ENCODE peak calls at places on chromosomes 6 and 20, in seven cellular contexts. I is tibial artery, L is astrocyte of the spinal cord, E is prostate gland, J is lung, Q is A549, S is psoas muscle. P is an unnamed sample.

GRCh38 chr20:1566701-1567100 is 9.2 kb upstream of the SIRPD start:
- DNase-seq in E (no peak), Q (no peak), L (no peak), I (no peak), S (no peak), J (no peak), P (no peak)

GRCh38 chr6:158369241-158369640 is 57.0 kb downstream of the TULP4 start:
- DNase-seq in I (no peak), L (no peak), S (no peak), J (no peak), E (no peak), Q (no peak), P (no peak)

GRCh38 chr6:34384305-34385153 is 7.9 kb downstream of the NUDT3 start:
- DNase-seq in E (no peak), Q (no peak), J (no peak), I (no peak), S (no peak), L (no peak), P (no peak)

GRCh38 chr6:92008757-92009502 is 1410.4 kb downstream of the EPHA7 start:
- DNase-seq in J (no peak), L (no peak), Q (no peak), I (no peak), S (no peak), E (no peak), P (no peak)

GRCh38 chr6:150033197-150033771 is 8.0 kb upstream of the RAET1L start:
- DNase-seq in L (no peak), S (no peak), Q (no peak), E (no peak), J (no peak), I (no peak), P (no peak)

GRCh38 chr20:61391185-61391584 is 139.1 kb downstream of the CDH4 start:
- DNase-seq in S (no peak), I (no peak), L (no peak), Q (no peak), E (no peak), J (no peak), P (no peak)

GRCh38 chr20:62578294-62578897 is 63.9 kb upstream of the SLCO4A1 start:
- DNase-seq in L (no peak), S (no peak), Q (peak), E (no peak), I (no peak), J (no peak), P (no peak)

GRCh38 chr20:1061484-1062221 is 56.7 kb upstream of the PSMF1 start:
- DNase-seq in L (no peak), S (no peak), E (no peak), Q (no peak), I (no peak), J (no peak), P (no peak)

GRCh38 chr20:42531675-42531985 is 658.1 kb downstream of the PTPRT start:
- DNase-seq in S (no peak), L (no peak), E (no peak), J (no peak), I (peak), Q (no peak), P (no peak)

GRCh38 chr6:46815130-46815529 is 21.9 kb downstream of the MEP1A start:
- DNase-seq in J (no peak), Q (no peak), E (no peak), S (no peak), L (no peak), I (no peak), P (no peak)

GRCh38 chr6:14709900-14710299 is 536.0 kb upstream of the JARID2 start:
- DNase-seq in L (no peak), J (no peak), Q (no peak), E (no peak), S (no peak), I (no peak), P (no peak)

GRCh38 chr6:37783831-37784584 is 35.5 kb upstream of the ZFAND3 start:
- DNase-seq in L (peak), Q (no peak), J (no peak), S (peak), E (peak), I (peak), P (peak)

GRCh38 chr20:25071722-25072121 is 10.2 kb downstream of the VSX1 start:
- DNase-seq in I (no peak), S (no peak), E (no peak), L (no peak), J (no peak), Q (no peak), P (no peak)

GRCh38 chr20:52193886-52194545 is 2.4 kb upstream of the ZFP64 start:
- DNase-seq in E (peak), L (no peak), Q (no peak), I (no peak), S (no peak), J (no peak), P (no peak)

GRCh38 chr6:53250761-53251672 is 97.7 kb downstream of the ELOVL5 start:
- DNase-seq in L (peak), I (no peak), J (no peak), Q (no peak), S (no peak), E (no peak), P (no peak)

GRCh38 chr6:33621396-33622388 is 570 bp downstream of the ITPR3 start:
- DNase-seq in E (peak), I (no peak), Q (no peak), J (peak), L (no peak), S (peak), P (peak)

GRCh38 chr6:1509241-1509640 is 100.5 kb upstream of the FOXC1 start:
- DNase-seq in Q (no peak), S (no peak), J (no peak), L (no peak), E (no peak), I (no peak), P (no peak)

GRCh38 chr6:116629467-116630063 is 13.3 kb downstream of the RSPH4A start:
- DNase-seq in J (no peak), Q (no peak), E (no peak), L (no peak), I (no peak), S (no peak), P (no peak)

GRCh38 chr20:24998121-24998520 is 5.6 kb upstream of the APMAP start:
- DNase-seq in Q (no peak), J (no peak), S (no peak), L (no peak), E (no peak), I (no peak), P (no peak)

GRCh38 chr6:134282816-134283215 is 35.1 kb downstream of the SGK1 start:
- DNase-seq in I (no peak), S (no peak), E (no peak), Q (peak), L (no peak), J (no peak), P (no peak)
- TF ChIP-seq CTCF in I (no peak), S (no peak), E (no peak), Q (no peak), L (no peak), J (no peak), P (no peak)

GRCh38 chr6:144215932-144216667 is 65.8 kb downstream of the STX11 start:
- DNase-seq in Q (peak), I (peak), S (peak), J (peak), L (peak), E (peak), P (peak)
- TF ChIP-seq CTCF in Q (peak), I (peak), S (peak), J (no peak), L (peak), E (peak), P (peak)

DNA sequence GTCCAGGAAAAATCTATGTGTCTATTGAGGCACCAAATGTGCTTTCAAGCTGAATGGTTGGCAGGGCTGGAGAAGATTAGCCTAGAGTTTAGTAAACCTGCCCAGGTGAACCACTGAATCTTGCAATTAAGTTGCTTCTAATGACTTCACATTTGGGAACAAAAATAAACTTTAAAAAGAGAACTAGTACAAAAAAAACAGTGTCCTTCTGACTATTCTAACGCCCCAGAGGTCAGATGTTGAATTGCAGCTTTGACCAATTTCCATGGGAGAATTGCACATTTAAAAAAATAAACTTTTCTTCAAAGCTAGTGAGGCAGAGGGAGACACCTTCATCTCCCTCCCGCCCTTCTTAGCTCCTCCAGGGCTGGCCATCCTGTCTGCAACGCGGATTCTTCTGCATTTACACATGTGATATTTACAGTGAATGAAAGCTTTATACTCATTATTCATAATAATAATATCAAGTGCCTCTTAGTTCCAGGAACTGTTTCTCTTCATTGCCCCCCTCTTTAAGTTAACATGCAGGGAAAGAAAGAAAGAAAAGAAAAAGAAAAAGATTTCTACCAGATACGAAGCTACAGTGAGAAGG is 270.2 kb downstream of the SMOC2 start:
- DNase-seq in J (no peak), E (no peak), L (no peak), S (no peak), I (no peak), Q (peak), P (no peak)
- TF ChIP-seq CTCF in J (no peak), E (peak), L (peak), S (peak), I (peak), Q (no peak), P (peak)

GRCh38 chr20:3796477-3797225 is 541 bp downstream of the CDC25B start:
- DNase-seq in J (no peak), Q (no peak), L (no peak), I (no peak), E (no peak), S (no peak), P (no peak)

GRCh38 chr20:3797226-3797545 is 1.1 kb downstream of the CDC25B start:
- DNase-seq in S (no peak), Q (no peak), J (no peak), I (no peak), L (no peak), E (no peak), P (no peak)

GRCh38 chr20:3795511-3796468 is at the start of gene CDC25B:
- DNase-seq in S (peak), J (peak), I (peak), E (peak), Q (peak), L (peak), P (peak)

GRCh38 chr20:3797592-3798404 is 1.7 kb downstream of the CDC25B start:
- DNase-seq in E (no peak), I (no peak), L (no peak), Q (no peak), J (no peak), S (no peak), P (no peak)

GRCh38 chr20:3794701-3795420 is 1.2 kb upstream of the CDC25B start:
- DNase-seq in L (no peak), I (no peak), Q (no peak), S (no peak), E (no peak), J (no peak), P (no peak)
- TF ChIP-seq CTCF in L (no peak), I (no peak), Q (no peak), S (no peak), E (no peak), J (no peak), P (no peak)

DNA sequence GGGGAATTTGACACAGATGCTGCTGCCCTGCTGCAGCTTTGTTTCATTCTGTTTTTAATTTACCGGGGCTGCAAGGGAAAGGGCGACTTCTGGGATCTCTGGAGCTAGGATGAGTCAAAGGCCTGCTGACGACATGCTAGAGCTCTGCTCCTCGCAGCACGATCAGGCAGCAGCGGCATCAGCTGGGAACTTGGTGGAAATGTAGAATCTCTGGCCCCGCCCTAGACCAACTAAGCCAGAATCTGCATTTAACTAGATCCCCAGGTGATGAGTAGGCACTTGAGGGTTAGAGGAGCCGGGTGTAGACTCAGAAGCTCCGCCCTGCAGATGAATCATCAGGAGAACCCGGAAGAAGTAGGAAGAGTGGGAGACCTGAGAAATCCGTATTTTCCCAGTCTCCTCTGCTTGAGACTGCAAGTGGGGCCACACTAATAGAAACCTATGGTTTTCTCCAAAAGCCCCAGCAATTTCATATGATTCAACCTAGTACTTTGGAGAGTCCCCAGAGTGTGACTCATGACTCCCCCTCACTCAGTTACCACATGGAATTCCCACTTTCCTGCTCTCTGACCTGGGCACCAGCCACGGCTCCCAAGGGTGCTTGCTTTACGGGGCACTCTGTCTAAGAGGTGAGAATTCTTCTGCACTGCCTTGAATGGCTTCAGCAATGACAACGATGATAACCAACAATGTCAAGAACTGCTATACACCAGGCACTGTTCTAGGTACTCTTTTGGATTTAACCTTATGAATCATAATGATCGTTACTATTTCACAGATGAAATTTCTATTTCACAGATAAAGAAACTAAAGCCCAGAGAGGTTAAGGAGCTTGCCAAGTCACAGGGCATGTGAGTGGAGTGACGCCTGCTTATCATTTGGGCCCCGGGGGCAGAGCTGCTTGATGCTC is 18.1 kb downstream of the TUBB2B start:
- DNase-seq in J (peak), Q (peak), S (peak), L (peak), E (no peak), I (peak), P (no peak)
- TF ChIP-seq CTCF in J (no peak), Q (peak), S (no peak), L (peak), E (no peak), I (no peak), P (no peak)

GRCh38 chr6:97215157-97215769 is 67.8 kb downstream of the MMS22L start:
- DNase-seq in I (no peak), E (no peak), L (peak), J (no peak), Q (peak), S (no peak), P (peak)
- TF ChIP-seq CTCF in I (no peak), E (no peak), L (peak), J (no peak), Q (peak), S (peak), P (peak)

GRCh38 chr20:39394461-39394860 is 432.3 kb downstream of the DHX35 start:
- DNase-seq in S (no peak), L (no peak), I (no peak), J (no peak), Q (no peak), E (no peak), P (no peak)

GRCh38 chr20:39395478-39396291 is 433.5 kb downstream of the DHX35 start:
- DNase-seq in Q (no peak), L (no peak), S (no peak), E (no peak), I (no peak), J (no peak), P (no peak)

GRCh38 chr20:39397646-39398045 is 435.5 kb downstream of the DHX35 start:
- DNase-seq in S (no peak), I (no peak), L (no peak), J (no peak), E (no peak), Q (no peak), P (no peak)

GRCh38 chr20:39398656-39399055 is 436.5 kb downstream of the DHX35 start:
- DNase-seq in S (no peak), J (no peak), E (no peak), L (no peak), I (no peak), Q (no peak), P (no peak)

DNA sequence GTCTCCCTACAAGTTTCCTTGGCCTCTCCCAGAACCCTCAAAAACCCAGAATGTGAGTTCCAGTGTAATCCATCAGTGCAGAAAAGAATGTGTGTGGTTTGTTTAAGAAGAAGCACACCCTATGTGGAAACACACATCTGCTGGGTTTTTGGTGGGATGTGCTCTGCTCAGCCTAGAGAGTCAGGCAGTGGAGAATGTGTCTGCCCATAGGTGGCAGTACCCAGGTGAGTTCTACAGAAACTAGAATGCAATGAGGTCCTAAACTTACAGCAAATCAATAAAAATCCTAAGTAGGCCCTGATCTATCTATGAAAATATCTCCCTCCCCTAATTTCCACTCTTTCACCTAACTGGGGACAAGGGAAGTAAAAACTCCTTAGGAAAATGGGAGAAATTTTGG is 437.3 kb downstream of the DHX35 start:
- DNase-seq in E (no peak), S (no peak), I (no peak), L (no peak), Q (no peak), J (no peak), P (no peak)
- TF ChIP-seq CTCF in E (no peak), S (no peak), I (no peak), L (no peak), Q (no peak), J (no peak), P (no peak)

GRCh38 chr6:100774681-100775080 is 106.4 kb downstream of the ASCC3 start:
- DNase-seq in L (peak), J (no peak), S (no peak), E (no peak), I (no peak), Q (no peak), P (no peak)

GRCh38 chr6:100780648-100781047 is 100.5 kb downstream of the ASCC3 start:
- DNase-seq in J (no peak), Q (no peak), L (no peak), E (no peak), S (no peak), I (no peak), P (no peak)

DNA sequence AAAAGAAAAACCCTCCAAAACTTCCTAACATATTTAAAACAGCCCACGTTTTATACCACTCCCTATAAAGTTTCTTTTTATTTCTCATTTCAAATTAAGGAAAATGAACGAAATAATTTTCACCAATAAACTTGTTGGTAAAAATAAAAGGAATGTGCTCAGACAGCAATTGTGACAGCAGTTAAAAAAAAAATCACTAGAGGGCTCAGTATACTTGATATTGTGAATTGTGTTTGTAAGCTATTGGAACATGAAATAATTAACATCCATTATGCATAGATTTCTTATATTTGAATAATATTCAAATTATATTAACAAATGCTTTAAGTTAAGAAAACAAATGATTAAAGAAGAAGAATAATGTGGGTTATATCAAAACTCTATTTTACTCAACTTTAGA is 105.5 kb downstream of the ASCC3 start:
- DNase-seq in S (no peak), Q (no peak), E (no peak), L (no peak), I (no peak), J (no peak), P (no peak)
- TF ChIP-seq CTCF in S (no peak), Q (no peak), E (no peak), L (no peak), I (no peak), J (no peak), P (no peak)

DNA sequence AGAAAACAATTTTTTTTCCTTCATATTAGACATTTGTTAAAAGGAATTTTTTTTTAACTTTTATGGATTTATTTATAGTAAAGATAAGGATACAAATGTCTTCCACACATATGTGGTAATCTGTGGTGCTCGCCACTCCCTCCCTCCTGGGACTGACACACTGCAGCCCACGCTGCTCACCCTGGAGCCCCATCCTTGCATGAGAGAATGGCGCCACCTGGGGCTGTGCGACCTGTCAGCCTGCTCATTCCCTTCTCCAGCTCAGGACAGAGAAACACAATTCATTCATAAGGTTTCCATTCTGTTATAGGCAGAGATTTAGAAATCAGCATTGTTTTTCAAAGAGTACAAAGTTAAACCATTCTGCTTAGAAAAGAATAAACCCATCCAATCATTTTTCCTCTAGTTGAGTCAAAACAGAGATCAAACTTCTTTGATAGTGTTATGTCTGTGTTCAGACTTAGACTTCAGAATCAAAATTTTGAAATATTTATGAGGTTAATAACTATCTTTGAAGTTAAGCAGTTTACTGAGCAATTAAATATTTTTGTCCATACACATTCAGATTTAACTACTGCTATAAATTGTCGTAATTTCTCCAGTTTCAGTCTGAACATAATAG is 42.8 kb upstream of the DYNLRB1 start:
- DNase-seq in S (peak), L (peak), I (peak), J (no peak), Q (peak), E (peak), P (peak)
- TF ChIP-seq CTCF in S (peak), L (peak), I (no peak), J (no peak), Q (peak), E (no peak), P (peak)

P was measured in nephron progenitor cell.